ENCODE peak calls at places on chromosomes 7 and 10, in four cellular contexts. G is left lung, H is left colon, M is upper lobe of right lung. E is an unnamed sample.
A peak's percentile ranks its signal among the peaks of the same experiment; 100 is the strongest.

GRCh38 chr7:105067691-105068090 is 53.7 kb downstream of the KMT2E start:
- ATAC-seq in G (no peak), H (peak; percentile 19), M (no peak), E (no peak)

GRCh38 chr7:43311694-43312093 is 199.2 kb downstream of the HECW1 start:
- ATAC-seq in G (no peak), H (no peak), M (no peak), E (no peak)

GRCh38 chr10:1360581-1361164 is 304.5 kb downstream of the WDR37 start:
- ATAC-seq in G (peak; percentile 37), H (no peak), M (no peak), E (no peak)

GRCh38 chr10:3763035-3763456 is 22.0 kb downstream of the KLF6 start:
- ATAC-seq in G (no peak), H (peak; percentile 74), M (no peak), E (peak; percentile 61)

GRCh38 chr7:24668922-24669635 is 88.2 kb downstream of the GSDME start:
- ATAC-seq in G (no peak), H (peak; percentile 100), M (no peak), E (no peak)

GRCh38 chr7:103727982-103728610 is 261.4 kb downstream of the RELN start:
- ATAC-seq in G (no peak), H (no peak), M (no peak), E (no peak)

GRCh38 chr10:22854935-22855421 is 72.9 kb upstream of the ARMC3 start:
- ATAC-seq in G (no peak), H (no peak), M (no peak), E (no peak)

GRCh38 chr10:133026171-133026570 is 61.6 kb upstream of the ADGRA1 start:
- ATAC-seq in G (no peak), H (no peak), M (no peak), E (no peak)

GRCh38 chr7:37410305-37411209 is 38.1 kb downstream of the ELMO1 start:
- ATAC-seq in G (peak; percentile 28), H (peak; percentile 28), M (peak; percentile 71), E (peak; percentile 57)

GRCh38 chr7:124723012-124723411 is 42.6 kb downstream of the GPR37 start:
- ATAC-seq in G (peak; percentile 76), H (no peak), M (no peak), E (no peak)

GRCh38 chr7:38425509-38425908 is 152.1 kb upstream of the TARP start:
- ATAC-seq in G (no peak), H (no peak), M (no peak), E (peak; percentile 46)

GRCh38 chr7:139647085-139647484 is 123.6 kb downstream of the CLEC2L start:
- ATAC-seq in G (no peak), H (no peak), M (no peak), E (peak; percentile 49)

GRCh38 chr7:47509571-47509970 is 72.3 kb downstream of the TNS3 start:
- ATAC-seq in G (no peak), H (no peak), M (no peak), E (no peak)

GRCh38 chr7:7681936-7682329 is 36.5 kb downstream of the RPA3 start:
- ATAC-seq in G (peak; percentile 57), H (no peak), M (no peak), E (no peak)

GRCh38 chr7:4837814-4838625 is 23.8 kb downstream of the PAPOLB start:
- ATAC-seq in G (no peak), H (no peak), M (no peak), E (no peak)

GRCh38 chr7:50865450-50865849 is 82.8 kb upstream of the GRB10 start:
- ATAC-seq in G (no peak), H (no peak), M (no peak), E (no peak)

GRCh38 chr7:159115601-159116501 is 28.8 kb downstream of the VIPR2 start:
- ATAC-seq in G (no peak), H (no peak), M (no peak), E (no peak)

GRCh38 chr10:70622541-70622940 is 20.0 kb upstream of the PRF1 start:
- ATAC-seq in G (no peak), H (no peak), M (peak; percentile 28), E (no peak)

GRCh38 chr7:66267249-66267648 is 62.1 kb downstream of the TPST1 start:
- ATAC-seq in G (peak; percentile 59), H (no peak), M (no peak), E (no peak)

GRCh38 chr10:100167521-100168312 is 18.1 kb downstream of the ERLIN1 start:
- ATAC-seq in G (no peak), H (peak; percentile 72), M (no peak), E (peak; percentile 52)

GRCh38 chr10:121303273-121303890 is 294.9 kb downstream of the FGFR2 start:
- ATAC-seq in G (peak; percentile 76), H (no peak), M (peak; percentile 41), E (no peak)

GRCh38 chr10:100327007-100327700 is 2.9 kb downstream of the PKD2L1 start:
- ATAC-seq in G (peak; percentile 68), H (peak; percentile 37), M (peak; percentile 89), E (peak; percentile 92)

GRCh38 chr10:70543911-70544310 is 58.6 kb downstream of the PRF1 start:
- ATAC-seq in G (no peak), H (no peak), M (no peak), E (no peak)

GRCh38 chr10:47217123-47217522 is 82.9 kb upstream of the GDF10 start:
- ATAC-seq in G (no peak), H (no peak), M (no peak), E (peak; percentile 63)

GRCh38 chr10:69279110-69279509 is 814 bp downstream of the HK1 start:
- ATAC-seq in G (peak; percentile 21), H (no peak), M (peak; percentile 71), E (no peak)

GRCh38 chr10:89295597-89295996 is 6.2 kb upstream of the IFIT2 start:
- ATAC-seq in G (peak; percentile 77), H (no peak), M (peak; percentile 51), E (peak; percentile 65)

GRCh38 chr10:50927522-50928189 is 42.2 kb upstream of the A1CF start:
- ATAC-seq in G (no peak), H (no peak), M (no peak), E (no peak)

GRCh38 chr7:66296555-66296954 is 91.4 kb downstream of the TPST1 start:
- ATAC-seq in G (peak; percentile 56), H (no peak), M (peak; percentile 19), E (no peak)

GRCh38 chr10:103986360-103986759 is 19.4 kb downstream of the SLK start:
- ATAC-seq in G (no peak), H (no peak), M (no peak), E (peak; percentile 60)

GRCh38 chr10:3251172-3251571 is 78.6 kb upstream of the PITRM1 start:
- ATAC-seq in G (no peak), H (no peak), M (no peak), E (peak; percentile 63)

GRCh38 chr10:99682752-99683151 is 23.4 kb downstream of the ENTPD7 start:
- ATAC-seq in G (no peak), H (peak; percentile 58), M (no peak), E (no peak)

GRCh38 chr10:76583711-76584161 is 1053.9 kb downstream of the KCNMA1 start:
- ATAC-seq in G (peak; percentile 79), H (no peak), M (peak; percentile 89), E (no peak)

GRCh38 chr7:108585843-108586242 is 16.2 kb downstream of the DNAJB9 start:
- ATAC-seq in G (no peak), H (no peak), M (no peak), E (no peak)

GRCh38 chr10:105063796-105064195 is 422.7 kb downstream of the SORCS3 start:
- ATAC-seq in G (peak; percentile 59), H (peak; percentile 73), M (peak; percentile 66), E (no peak)

GRCh38 chr7:22189230-22189629 is 167.7 kb downstream of the RAPGEF5 start:
- ATAC-seq in G (no peak), H (no peak), M (no peak), E (no peak)

GRCh38 chr10:35448687-35449662 is 112.7 kb downstream of the CCNY start:
- ATAC-seq in G (peak; percentile 36), H (peak; percentile 48), M (peak; percentile 53), E (no peak)

GRCh38 chr7:45660901-45661211 is 86.7 kb downstream of the ADCY1 start:
- ATAC-seq in G (no peak), H (no peak), M (no peak), E (no peak)

GRCh38 chr7:137351941-137352340 is 8.4 kb upstream of the PTN start:
- ATAC-seq in G (no peak), H (no peak), M (no peak), E (no peak)

GRCh38 chr7:98378210-98378819 is 22.6 kb downstream of the BAIAP2L1 start:
- ATAC-seq in G (peak; percentile 58), H (no peak), M (no peak), E (no peak)